ENCODE peak calls at places on chromosomes 3 and 15, in four cellular contexts. F is transverse colon, X is uterus, U is left lung. S is an unnamed sample.

GRCh38 chr3:54905230-54905888 is 22.5 kb downstream of the LRTM1 start:
- DNase-seq in U (no peak), X (no peak), F (no peak), S (no peak)

GRCh38 chr15:101126618-101127502 is 125.0 kb downstream of the CHSY1 start:
- DNase-seq in U (peak), X (no peak), F (no peak), S (no peak)

GRCh38 chr15:84788500-84788899 is 28.7 kb upstream of the ALPK3 start:
- DNase-seq in X (no peak), F (no peak), U (no peak), S (no peak)

GRCh38 chr3:114411292-114411691 is 117.5 kb downstream of the TIGIT start:
- DNase-seq in U (no peak), X (no peak), F (no peak), S (no peak)

GRCh38 chr3:141737108-141737507 is 990 bp upstream of the RNF7 start:
- DNase-seq in U (no peak), X (no peak), F (peak), S (no peak)

GRCh38 chr3:152474585-152474984 is 205.9 kb downstream of the MBNL1 start:
- DNase-seq in U (no peak), X (peak), F (no peak), S (no peak)

GRCh38 chr15:62426387-62426956 is 261.4 kb upstream of the C2CD4B start:
- DNase-seq in U (no peak), F (no peak), X (no peak), S (peak)

GRCh38 chr15:87582169-87582568 is 674.4 kb downstream of the NTRK3 start:
- DNase-seq in U (no peak), F (no peak), X (no peak), S (no peak)

GRCh38 chr15:61528590-61528929 is 299.5 kb upstream of the RORA start:
- DNase-seq in U (no peak), X (no peak), F (no peak), S (no peak)

GRCh38 chr15:32803631-32804030 is 85.8 kb downstream of the GREM1 start:
- DNase-seq in U (no peak), F (no peak), X (no peak), S (no peak)

GRCh38 chr15:29844290-29844903 is 22.1 kb upstream of the TJP1 start:
- DNase-seq in X (no peak), F (no peak), U (no peak), S (no peak)

GRCh38 chr3:192514754-192515660 is 212.3 kb downstream of the FGF12 start:
- DNase-seq in U (peak), X (no peak), F (peak), S (peak)

GRCh38 chr15:55824857-55825613 is 82.1 kb upstream of the PRTG start:
- DNase-seq in X (no peak), F (no peak), U (no peak), S (no peak)

GRCh38 chr3:13546667-13547171 is 2.2 kb upstream of the FBLN2 start:
- DNase-seq in U (peak), F (no peak), X (peak), S (peak)

GRCh38 chr3:157078131-157078835 is 81.7 kb downstream of the CCNL1 start:
- DNase-seq in X (no peak), F (no peak), U (no peak), S (no peak)

GRCh38 chr3:85360742-85361387 is 402.1 kb downstream of the CADM2 start:
- DNase-seq in X (no peak), F (peak), U (no peak), S (no peak)

GRCh38 chr3:33732394-33732793 is 14.3 kb upstream of the CLASP2 start:
- DNase-seq in F (no peak), U (no peak), X (no peak), S (no peak)

GRCh38 chr15:74156678-74157411 is 16.7 kb upstream of the ISLR start:
- DNase-seq in X (no peak), F (no peak), U (no peak), S (no peak)

GRCh38 chr3:124862006-124862405 is 25.2 kb downstream of the ITGB5 start:
- DNase-seq in X (no peak), U (no peak), F (no peak), S (no peak)

GRCh38 chr15:38130200-38130567 is 122.5 kb upstream of the SPRED1 start:
- DNase-seq in X (no peak), F (no peak), U (no peak), S (no peak)

GRCh38 chr3:187286467-187287059 is 5.0 kb downstream of the MASP1 start:
- DNase-seq in U (no peak), F (no peak), X (peak), S (peak)

GRCh38 chr3:134463676-134464611 is 21.8 kb downstream of the ANAPC13 start:
- DNase-seq in U (no peak), X (peak), F (peak), S (peak)

GRCh38 chr3:184415229-184415517 is 35.3 kb downstream of the CHRD start:
- DNase-seq in F (no peak), U (no peak), X (no peak), S (no peak)

GRCh38 chr15:48478581-48478980 is 147.4 kb downstream of the DUT start:
- DNase-seq in X (no peak), F (no peak), U (no peak), S (no peak)
- H3K27ac ChIP-seq in X (no peak), F (no peak), U (no peak), S (no peak)

GRCh38 chr3:171770689-171771620 is 39.3 kb downstream of the PLD1 start:
- DNase-seq in X (peak), U (no peak), F (peak), S (no peak)
- H3K4me3 ChIP-seq in X (peak), U (peak), F (peak), S (peak)

GRCh38 chr15:39580630-39581500 is at the start of gene THBS1:
- DNase-seq in F (peak), X (peak), U (peak), S (peak)

GRCh38 chr15:39581501-39582285 is 814 bp downstream of the THBS1 start:
- DNase-seq in F (peak), U (peak), X (peak), S (no peak)

GRCh38 chr15:39578851-39579486 is 1.9 kb upstream of the THBS1 start:
- DNase-seq in F (no peak), X (no peak), U (no peak), S (no peak)

GRCh38 chr15:39580117-39580629 is 706 bp upstream of the THBS1 start:
- DNase-seq in F (peak), U (peak), X (peak), S (peak)

DNA sequence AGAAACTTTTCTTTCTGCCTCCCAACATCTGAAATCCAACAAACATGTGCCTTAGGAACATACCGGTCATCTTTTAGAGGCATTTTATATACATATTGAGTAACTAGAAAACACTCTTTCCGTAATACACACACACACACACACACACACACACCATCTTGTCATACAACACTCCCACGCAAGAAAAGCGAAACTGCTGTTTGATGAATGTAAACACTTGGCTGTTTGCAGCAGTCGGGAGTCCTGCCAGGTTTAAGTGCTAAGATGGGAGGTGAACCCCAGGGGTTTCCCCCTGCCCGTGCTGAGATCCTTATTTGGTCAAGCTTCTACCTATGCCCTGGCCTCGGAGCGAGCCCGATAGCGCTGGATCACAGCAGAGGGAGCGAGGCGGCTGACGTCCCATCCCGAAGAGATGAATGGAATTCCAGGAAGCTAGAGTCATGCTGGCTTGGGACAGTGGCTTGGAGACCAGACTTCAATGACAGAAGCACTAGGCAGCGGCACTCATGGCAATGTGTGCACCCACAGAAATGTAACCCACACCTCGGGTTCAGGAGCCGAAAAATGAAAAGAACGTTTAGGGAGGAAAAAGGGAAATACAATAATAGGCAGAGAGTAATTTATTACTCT is 1.3 kb upstream of the THBS1 start:
- DNase-seq in F (peak), U (peak), X (peak), S (peak)
- TF ChIP-seq CTCF in F (no peak), U (no peak), X (no peak), S (no peak)

GRCh38 chr15:52695146-52695545 is 16.0 kb upstream of the ATOSA start:
- DNase-seq in U (no peak), F (no peak), X (no peak), S (no peak)

GRCh38 chr15:52683585-52683984 is 4.4 kb upstream of the ATOSA start:
- DNase-seq in F (no peak), U (no peak), X (no peak), S (no peak)

DNA sequence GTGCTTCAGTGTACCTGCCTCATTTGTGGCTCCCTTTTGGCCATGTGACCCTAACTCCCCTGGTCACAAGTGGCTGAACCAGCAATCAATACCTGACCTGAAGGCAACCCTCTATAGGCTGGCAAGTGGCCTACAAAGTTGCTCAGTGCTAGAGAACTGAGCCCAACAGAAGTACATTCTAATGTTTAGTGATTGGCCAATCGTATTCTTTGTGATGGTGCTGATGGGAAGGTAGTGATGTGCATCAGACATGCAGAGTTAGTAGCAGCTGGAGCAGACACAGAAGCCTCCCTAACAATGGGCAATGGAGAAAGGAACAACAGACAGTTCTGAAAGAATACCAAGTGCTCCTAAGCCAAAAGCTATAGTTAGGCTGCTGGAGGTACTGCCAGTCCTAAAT is 10.4 kb upstream of the ATOSA start:
- DNase-seq in U (no peak), F (no peak), X (no peak), S (no peak)
- H3K27ac ChIP-seq in U (no peak), F (no peak), X (no peak), S (no peak)

GRCh38 chr3:101827211-101828174 is 21.8 kb upstream of the NFKBIZ start:
- DNase-seq in F (peak), X (peak), U (peak), S (peak)

GRCh38 chr3:101828289-101828688 is 21.0 kb upstream of the NFKBIZ start:
- DNase-seq in F (no peak), X (no peak), U (no peak), S (no peak)

GRCh38 chr3:101829878-101830277 is 19.4 kb upstream of the NFKBIZ start:
- DNase-seq in U (no peak), F (no peak), X (no peak), S (no peak)

GRCh38 chr3:101825904-101826445 is 23.3 kb upstream of the NFKBIZ start:
- DNase-seq in X (no peak), U (no peak), F (no peak), S (no peak)

DNA sequence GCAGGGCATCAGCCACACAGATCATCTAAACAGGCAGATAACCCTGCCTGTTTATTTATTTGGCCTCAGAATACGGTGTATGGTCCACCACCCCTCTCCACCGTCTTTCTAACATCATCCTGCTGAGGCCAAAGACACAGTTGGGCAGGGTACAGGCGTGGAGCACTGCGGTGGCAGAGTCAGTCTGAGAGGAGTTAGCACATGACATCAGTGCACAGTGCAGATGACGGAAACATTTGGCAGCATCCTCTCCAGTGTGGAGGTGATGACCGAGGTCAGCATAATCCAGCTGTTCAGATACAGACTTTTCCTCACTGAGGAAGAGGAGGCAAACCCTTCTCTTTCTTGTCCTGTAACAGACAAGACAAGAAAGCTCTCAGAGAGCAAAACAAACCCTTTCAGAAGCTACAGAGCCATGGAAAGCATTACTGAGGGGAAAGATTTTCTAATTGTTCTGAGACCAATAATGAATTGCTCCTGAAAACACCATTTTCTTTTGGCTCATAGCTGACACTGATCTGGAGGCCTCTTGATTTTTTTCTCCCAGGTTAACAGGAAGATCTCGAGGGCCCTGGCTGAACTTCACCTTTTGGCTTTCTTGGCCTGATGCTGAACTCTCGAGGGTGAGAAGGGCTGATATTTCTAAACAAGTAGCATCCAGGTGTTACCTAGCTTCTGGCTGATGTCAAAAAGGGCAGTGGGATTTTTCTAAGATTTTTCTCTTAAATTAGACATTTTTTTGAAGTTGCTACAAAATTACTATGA is 20.1 kb upstream of the NFKBIZ start:
- DNase-seq in X (peak), F (peak), U (peak), S (peak)
- H3K4me3 ChIP-seq in X (peak), F (peak), U (peak), S (peak)

GRCh38 chr15:26097216-26097615 is 234.1 kb upstream of the ATP10A start:
- DNase-seq in U (no peak), F (no peak), X (no peak), S (no peak)

GRCh38 chr15:26091184-26091583 is 228.1 kb upstream of the ATP10A start:
- DNase-seq in X (no peak), F (no peak), U (no peak), S (no peak)

GRCh38 chr15:26098801-26099200 is 235.7 kb upstream of the ATP10A start:
- DNase-seq in X (no peak), U (no peak), F (no peak), S (no peak)

GRCh38 chr15:26101443-26101842 is 238.3 kb upstream of the ATP10A start:
- DNase-seq in X (no peak), U (no peak), F (no peak), S (no peak)

GRCh38 chr15:26095710-26096330 is 232.7 kb upstream of the ATP10A start:
- DNase-seq in U (no peak), X (no peak), F (no peak), S (no peak)
- TF ChIP-seq CTCF in U (no peak), X (no peak), F (no peak), S (no peak)

DNA sequence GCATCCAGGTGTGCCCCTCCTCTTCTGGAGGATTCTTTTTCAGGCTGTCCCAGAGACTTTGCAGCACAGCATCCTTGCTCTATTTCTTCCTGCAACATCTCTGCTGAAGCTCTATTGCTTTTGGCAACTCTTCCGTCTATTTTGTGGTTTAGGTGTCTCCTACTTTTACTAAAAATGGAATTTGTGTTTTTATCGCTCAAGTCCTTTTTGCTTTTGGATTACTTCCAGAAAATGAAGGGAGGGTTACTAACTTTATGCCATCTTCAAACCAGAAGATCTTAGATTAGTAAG is 66.4 kb downstream of the NOX5 start:
- DNase-seq in X (no peak), F (no peak), U (no peak), S (no peak)
- H3K27ac ChIP-seq in X (peak), F (no peak), U (peak), S (peak)

DNA sequence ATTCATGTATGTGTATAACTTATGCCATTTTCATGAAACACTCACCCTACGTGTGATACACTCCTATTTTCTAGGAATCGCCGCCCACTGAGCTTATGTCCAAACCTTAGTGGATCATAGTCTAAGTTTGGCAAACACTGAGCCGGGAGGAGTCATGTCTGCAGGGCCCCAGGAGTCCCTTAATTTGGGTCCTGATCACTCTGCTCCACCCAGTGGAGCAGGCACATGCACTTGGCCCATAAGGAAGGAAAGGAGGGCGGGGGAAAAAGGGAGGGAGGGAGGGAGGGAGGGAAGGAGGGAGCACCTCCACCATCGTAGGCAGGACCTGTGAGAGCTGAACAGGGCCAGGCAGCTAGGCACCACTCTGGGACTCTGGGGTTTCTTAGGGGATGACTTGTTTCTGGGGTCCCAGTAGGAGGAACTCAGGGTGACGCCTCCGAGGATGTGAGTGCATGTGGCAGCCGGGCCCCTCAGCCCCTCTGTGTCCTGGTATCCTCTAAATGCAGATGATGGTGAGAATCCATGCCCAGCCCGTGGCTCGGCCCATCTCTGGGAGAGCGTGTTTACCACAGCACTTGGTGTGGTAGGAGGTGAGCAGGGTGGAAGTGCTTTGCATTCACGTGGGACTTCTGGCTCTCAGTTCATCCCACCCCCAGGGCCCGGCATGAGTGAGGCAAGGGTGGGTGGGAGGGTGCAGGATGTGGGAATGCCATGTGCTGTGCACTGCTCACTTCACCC is 109.4 kb downstream of the KLF13 start:
- DNase-seq in F (no peak), X (peak), U (no peak), S (no peak)
- H3K4me3 ChIP-seq in F (no peak), X (no peak), U (peak), S (no peak)

GRCh38 chr15:27017168-27017809 is 46.3 kb downstream of the GABRG3 start:
- DNase-seq in U (no peak), X (no peak), F (no peak), S (no peak)
- TF ChIP-seq CTCF in U (peak), X (no peak), F (peak), S (peak)

DNA sequence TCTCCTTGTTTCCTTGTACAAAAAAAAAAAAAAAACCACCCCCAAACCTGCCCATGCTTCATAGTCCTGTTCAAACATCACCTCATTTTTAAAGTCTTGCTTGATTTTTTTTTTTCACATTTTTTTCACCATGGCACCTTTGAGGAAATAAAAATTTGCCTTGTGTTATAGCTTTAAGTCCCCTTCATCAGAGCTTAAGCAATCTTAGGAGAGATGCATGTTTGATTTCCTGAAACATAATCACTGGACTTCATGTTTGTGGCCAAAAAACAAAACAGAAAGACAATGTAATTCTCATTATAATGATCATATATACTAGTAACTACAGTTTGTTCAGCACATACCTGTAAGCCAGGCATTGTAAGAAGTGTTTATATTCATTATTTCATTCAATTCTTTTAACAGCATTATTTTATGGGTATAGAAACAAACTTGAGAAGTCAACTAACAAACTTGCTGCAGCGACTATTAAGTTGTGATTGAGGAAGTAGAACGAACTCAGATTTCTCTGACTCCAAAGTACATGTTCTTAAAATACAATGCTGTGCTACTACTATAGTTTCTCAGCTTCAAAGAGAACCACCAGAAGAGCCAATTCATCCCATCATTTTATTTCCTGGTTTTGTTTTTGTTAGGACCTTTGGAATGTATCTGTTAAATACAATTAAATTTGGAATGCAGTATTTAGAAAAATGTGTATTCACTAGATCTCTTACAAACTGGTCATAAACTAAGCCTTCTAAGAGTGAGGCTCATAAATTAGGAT is 203.8 kb downstream of the TCF12 start:
- DNase-seq in F (no peak), X (no peak), U (no peak), S (no peak)
- H3K27ac ChIP-seq in F (peak), X (no peak), U (no peak), S (no peak)